ENCODE peak calls at places on chromosomes 2 and 18, in seven cellular contexts. One of them, this sample, is unnamed.

GRCh38 chr2:144377929-144378328 is 142.0 kb downstream of the ZEB2 start:
- DNase-seq in mammary epithelial cell: peak; percentile 49
- DNase-seq in left ventricle myocardium inferior: no peak
- DNase-seq in lower lobe of right lung: no peak
- DNase-seq in GM23248: peak; percentile 67
- DNase-seq in adrenal gland: no peak
- DNase-seq in heart right ventricle: no peak
- DNase-seq in this sample: no peak

GRCh38 chr2:223647258-223647952 is 45.2 kb upstream of the SCG2 start:
- DNase-seq in GM23248: peak; percentile 25
- DNase-seq in lower lobe of right lung: no peak
- DNase-seq in adrenal gland: no peak
- DNase-seq in heart right ventricle: no peak
- DNase-seq in mammary epithelial cell: no peak
- DNase-seq in left ventricle myocardium inferior: no peak
- DNase-seq in this sample: no peak

GRCh38 chr2:227472265-227473018 is 486 bp downstream of the AGFG1 start:
- DNase-seq in lower lobe of right lung: peak; percentile 72
- DNase-seq in left ventricle myocardium inferior: peak; percentile 45
- DNase-seq in GM23248: peak; percentile 63
- DNase-seq in heart right ventricle: peak; percentile 37
- DNase-seq in adrenal gland: peak; percentile 45
- DNase-seq in mammary epithelial cell: peak; percentile 34
- DNase-seq in this sample: peak; percentile 57

GRCh38 chr2:1403565-1403964 is 9.7 kb upstream of the TPO start:
- DNase-seq in heart right ventricle: no peak
- DNase-seq in left ventricle myocardium inferior: no peak
- DNase-seq in mammary epithelial cell: no peak
- DNase-seq in lower lobe of right lung: no peak
- DNase-seq in adrenal gland: no peak
- DNase-seq in GM23248: no peak
- DNase-seq in this sample: no peak

GRCh38 chr2:118130385-118130784 is 42.1 kb downstream of the INSIG2 start:
- DNase-seq in adrenal gland: no peak
- DNase-seq in lower lobe of right lung: no peak
- DNase-seq in left ventricle myocardium inferior: no peak
- DNase-seq in mammary epithelial cell: peak; percentile 52
- DNase-seq in heart right ventricle: no peak
- DNase-seq in GM23248: no peak
- DNase-seq in this sample: no peak

GRCh38 chr18:11005528-11005927 is 143.8 kb downstream of the PIEZO2 start:
- DNase-seq in left ventricle myocardium inferior: no peak
- DNase-seq in GM23248: peak; percentile 29
- DNase-seq in heart right ventricle: no peak
- DNase-seq in mammary epithelial cell: peak; percentile 5
- DNase-seq in adrenal gland: peak; percentile 84
- DNase-seq in lower lobe of right lung: no peak
- DNase-seq in this sample: peak; percentile 92

GRCh38 chr18:1499265-1499664 is 594.6 kb downstream of the ADCYAP1 start:
- DNase-seq in adrenal gland: no peak
- DNase-seq in left ventricle myocardium inferior: no peak
- DNase-seq in heart right ventricle: no peak
- DNase-seq in GM23248: no peak
- DNase-seq in mammary epithelial cell: no peak
- DNase-seq in lower lobe of right lung: no peak
- DNase-seq in this sample: no peak

GRCh38 chr18:70234667-70235459 is 29.4 kb upstream of the RTTN start:
- DNase-seq in heart right ventricle: no peak
- DNase-seq in GM23248: peak; percentile 79
- DNase-seq in mammary epithelial cell: no peak
- DNase-seq in adrenal gland: peak; percentile 19
- DNase-seq in lower lobe of right lung: no peak
- DNase-seq in left ventricle myocardium inferior: no peak
- DNase-seq in this sample: no peak

GRCh38 chr18:63131106-63131943 is 188.2 kb downstream of the BCL2 start:
- DNase-seq in lower lobe of right lung: no peak
- DNase-seq in mammary epithelial cell: peak; percentile 32
- DNase-seq in left ventricle myocardium inferior: no peak
- DNase-seq in heart right ventricle: no peak
- DNase-seq in GM23248: peak; percentile 76
- DNase-seq in adrenal gland: peak; percentile 44
- DNase-seq in this sample: peak; percentile 68

GRCh38 chr2:138818479-138818878 is 38.3 kb upstream of the NXPH2 start:
- DNase-seq in mammary epithelial cell: no peak
- DNase-seq in adrenal gland: no peak
- DNase-seq in GM23248: no peak
- DNase-seq in heart right ventricle: no peak
- DNase-seq in left ventricle myocardium inferior: no peak
- DNase-seq in lower lobe of right lung: no peak
- DNase-seq in this sample: no peak

GRCh38 chr2:240948905-240949790 is 43.0 kb downstream of the CROCC2 start:
- DNase-seq in mammary epithelial cell: no peak
- DNase-seq in lower lobe of right lung: no peak
- DNase-seq in adrenal gland: no peak
- DNase-seq in heart right ventricle: no peak
- DNase-seq in left ventricle myocardium inferior: no peak
- DNase-seq in GM23248: no peak
- DNase-seq in this sample: peak; percentile 41

GRCh38 chr2:189302274-189302948 is 122.8 kb upstream of the COL5A2 start:
- DNase-seq in heart right ventricle: no peak
- DNase-seq in GM23248: peak; percentile 42
- DNase-seq in left ventricle myocardium inferior: no peak
- DNase-seq in mammary epithelial cell: peak; percentile 78
- DNase-seq in lower lobe of right lung: no peak
- DNase-seq in adrenal gland: no peak
- DNase-seq in this sample: no peak

GRCh38 chr18:31302991-31303390 is 15.0 kb upstream of the DSG1 start:
- DNase-seq in lower lobe of right lung: no peak
- DNase-seq in adrenal gland: no peak
- DNase-seq in left ventricle myocardium inferior: no peak
- DNase-seq in heart right ventricle: no peak
- DNase-seq in GM23248: no peak
- DNase-seq in mammary epithelial cell: peak; percentile 83
- DNase-seq in this sample: no peak

DNA sequence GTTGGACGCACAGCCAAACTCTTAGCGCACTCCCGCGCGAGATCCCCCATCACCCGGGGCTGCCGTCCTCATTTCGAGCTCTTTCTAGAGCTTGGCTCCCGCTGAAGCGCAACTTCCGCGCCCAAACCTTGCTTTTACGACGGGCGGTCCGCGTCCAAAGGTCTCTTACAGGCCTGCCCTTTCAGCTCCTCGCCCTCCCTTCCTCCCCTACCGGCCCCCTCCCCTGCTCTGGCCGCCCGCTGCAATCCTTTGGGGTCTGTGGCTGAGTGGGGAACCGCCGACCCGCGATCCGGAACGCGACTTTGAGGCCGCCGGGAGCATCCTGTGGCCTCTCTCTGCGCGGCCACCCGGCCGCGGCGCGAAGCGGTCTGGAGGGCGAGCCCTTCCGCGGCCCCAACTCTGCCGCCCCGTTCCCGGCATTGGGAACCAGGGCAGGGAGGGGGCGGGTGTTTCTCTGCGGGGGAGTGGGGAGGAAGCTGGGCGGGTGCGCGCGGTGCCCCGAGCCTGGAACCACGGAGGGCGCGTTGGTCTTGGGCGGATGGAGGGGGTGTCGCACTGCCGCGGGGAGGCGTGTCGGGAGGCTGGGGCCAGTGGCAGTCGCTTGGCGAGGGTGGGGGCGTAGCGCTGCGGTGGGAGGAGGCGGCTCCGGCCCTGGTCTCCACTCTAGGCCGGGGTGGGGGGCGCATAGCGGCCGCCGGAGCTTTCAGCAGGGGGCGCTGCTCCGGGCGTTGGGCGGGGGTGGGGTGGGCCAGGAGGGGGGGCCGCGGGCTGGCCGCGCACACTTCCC is at the start of gene GDF7:
- DNase-seq in heart right ventricle: peak; percentile 34
- DNase-seq in mammary epithelial cell: no peak
- DNase-seq in lower lobe of right lung: no peak
- DNase-seq in adrenal gland: no peak
- DNase-seq in left ventricle myocardium inferior: no peak
- DNase-seq in GM23248: no peak
- DNase-seq in this sample: no peak
- H3K27ac ChIP-seq in heart right ventricle: peak within 1 kb of the TSS; percentile 46
- H3K27ac ChIP-seq in mammary epithelial cell: no peak within 1 kb of the TSS
- H3K27ac ChIP-seq in lower lobe of right lung: no peak within 1 kb of the TSS
- H3K27ac ChIP-seq in adrenal gland: no peak within 1 kb of the TSS
- H3K27ac ChIP-seq in left ventricle myocardium inferior: peak within 1 kb of the TSS; percentile 48
- H3K27ac ChIP-seq in GM23248: no peak within 1 kb of the TSS
- H3K27ac ChIP-seq in this sample: no peak within 1 kb of the TSS

GRCh38 chr2:180202591-180202990 is 195.5 kb upstream of the CWC22 start:
- DNase-seq in left ventricle myocardium inferior: no peak
- DNase-seq in GM23248: peak; percentile 22
- DNase-seq in heart right ventricle: no peak
- DNase-seq in lower lobe of right lung: no peak
- DNase-seq in mammary epithelial cell: no peak
- DNase-seq in adrenal gland: no peak
- DNase-seq in this sample: no peak
- H3K27ac ChIP-seq in left ventricle myocardium inferior: no peak overlapping the region
- H3K27ac ChIP-seq in GM23248: no peak overlapping the region
- H3K27ac ChIP-seq in heart right ventricle: no peak overlapping the region
- H3K27ac ChIP-seq in lower lobe of right lung: no peak overlapping the region
- H3K27ac ChIP-seq in mammary epithelial cell: no peak overlapping the region
- H3K27ac ChIP-seq in adrenal gland: no peak overlapping the region
- H3K27ac ChIP-seq in this sample: no peak overlapping the region

DNA sequence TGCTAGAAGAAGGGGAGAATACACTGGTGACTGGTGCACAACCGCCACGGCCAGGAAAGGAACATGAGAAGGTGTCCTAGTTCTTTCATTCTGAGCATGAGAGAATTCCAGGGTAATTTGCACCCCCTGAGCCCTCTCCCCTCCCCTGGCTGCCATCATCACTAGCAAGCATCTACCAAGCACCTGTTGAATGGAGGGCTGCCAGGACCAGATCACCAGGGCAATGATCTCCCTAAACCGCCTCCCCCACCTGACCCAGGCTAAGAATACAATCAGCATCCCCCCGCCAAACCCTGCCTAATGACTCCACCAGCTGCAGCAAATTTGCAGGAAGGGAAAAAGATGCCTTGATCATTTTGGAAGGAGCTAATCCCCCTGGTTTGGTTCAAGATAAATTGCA is 100.2 kb downstream of the STPG4 start:
- DNase-seq in left ventricle myocardium inferior: no peak
- DNase-seq in GM23248: no peak
- DNase-seq in adrenal gland: no peak
- DNase-seq in heart right ventricle: peak; percentile 3
- DNase-seq in mammary epithelial cell: no peak
- DNase-seq in lower lobe of right lung: no peak
- DNase-seq in this sample: no peak
- H3K27ac ChIP-seq in left ventricle myocardium inferior: peak overlapping the region; percentile 90
- H3K27ac ChIP-seq in GM23248: no peak overlapping the region
- H3K27ac ChIP-seq in adrenal gland: no peak overlapping the region
- H3K27ac ChIP-seq in heart right ventricle: peak overlapping the region; percentile 72
- H3K27ac ChIP-seq in mammary epithelial cell: no peak overlapping the region
- H3K27ac ChIP-seq in lower lobe of right lung: peak overlapping the region; percentile 72
- H3K27ac ChIP-seq in this sample: no peak overlapping the region

GRCh38 chr2:152544626-152545025 is 172.6 kb downstream of the PRPF40A start:
- DNase-seq in heart right ventricle: no peak
- DNase-seq in GM23248: no peak
- DNase-seq in mammary epithelial cell: no peak
- DNase-seq in adrenal gland: no peak
- DNase-seq in left ventricle myocardium inferior: no peak
- DNase-seq in lower lobe of right lung: no peak
- DNase-seq in this sample: no peak
- H3K27ac ChIP-seq in heart right ventricle: peak overlapping the region; percentile 37
- H3K27ac ChIP-seq in GM23248: no peak overlapping the region
- H3K27ac ChIP-seq in mammary epithelial cell: no peak overlapping the region
- H3K27ac ChIP-seq in adrenal gland: no peak overlapping the region
- H3K27ac ChIP-seq in left ventricle myocardium inferior: peak overlapping the region; percentile 34
- H3K27ac ChIP-seq in lower lobe of right lung: peak overlapping the region; percentile 5
- H3K27ac ChIP-seq in this sample: no peak overlapping the region

GRCh38 chr18:335741-336140 is 67.9 kb upstream of the THOC1 start:
- DNase-seq in left ventricle myocardium inferior: no peak
- DNase-seq in heart right ventricle: no peak
- DNase-seq in lower lobe of right lung: no peak
- DNase-seq in mammary epithelial cell: no peak
- DNase-seq in adrenal gland: no peak
- DNase-seq in GM23248: peak; percentile 22
- DNase-seq in this sample: no peak

GRCh38 chr18:331231-331771 is 63.5 kb upstream of the THOC1 start:
- DNase-seq in left ventricle myocardium inferior: no peak
- DNase-seq in heart right ventricle: no peak
- DNase-seq in GM23248: no peak
- DNase-seq in adrenal gland: no peak
- DNase-seq in mammary epithelial cell: peak; percentile 13
- DNase-seq in lower lobe of right lung: no peak
- DNase-seq in this sample: no peak

GRCh38 chr18:332007-332406 is 64.2 kb upstream of the THOC1 start:
- DNase-seq in GM23248: no peak
- DNase-seq in heart right ventricle: no peak
- DNase-seq in mammary epithelial cell: no peak
- DNase-seq in adrenal gland: peak; percentile 20
- DNase-seq in lower lobe of right lung: peak; percentile 69
- DNase-seq in left ventricle myocardium inferior: peak; percentile 20
- DNase-seq in this sample: no peak

GRCh38 chr18:334575-335132 is 66.8 kb upstream of the THOC1 start:
- DNase-seq in mammary epithelial cell: no peak
- DNase-seq in heart right ventricle: no peak
- DNase-seq in left ventricle myocardium inferior: no peak
- DNase-seq in adrenal gland: no peak
- DNase-seq in GM23248: no peak
- DNase-seq in lower lobe of right lung: no peak
- DNase-seq in this sample: no peak

DNA sequence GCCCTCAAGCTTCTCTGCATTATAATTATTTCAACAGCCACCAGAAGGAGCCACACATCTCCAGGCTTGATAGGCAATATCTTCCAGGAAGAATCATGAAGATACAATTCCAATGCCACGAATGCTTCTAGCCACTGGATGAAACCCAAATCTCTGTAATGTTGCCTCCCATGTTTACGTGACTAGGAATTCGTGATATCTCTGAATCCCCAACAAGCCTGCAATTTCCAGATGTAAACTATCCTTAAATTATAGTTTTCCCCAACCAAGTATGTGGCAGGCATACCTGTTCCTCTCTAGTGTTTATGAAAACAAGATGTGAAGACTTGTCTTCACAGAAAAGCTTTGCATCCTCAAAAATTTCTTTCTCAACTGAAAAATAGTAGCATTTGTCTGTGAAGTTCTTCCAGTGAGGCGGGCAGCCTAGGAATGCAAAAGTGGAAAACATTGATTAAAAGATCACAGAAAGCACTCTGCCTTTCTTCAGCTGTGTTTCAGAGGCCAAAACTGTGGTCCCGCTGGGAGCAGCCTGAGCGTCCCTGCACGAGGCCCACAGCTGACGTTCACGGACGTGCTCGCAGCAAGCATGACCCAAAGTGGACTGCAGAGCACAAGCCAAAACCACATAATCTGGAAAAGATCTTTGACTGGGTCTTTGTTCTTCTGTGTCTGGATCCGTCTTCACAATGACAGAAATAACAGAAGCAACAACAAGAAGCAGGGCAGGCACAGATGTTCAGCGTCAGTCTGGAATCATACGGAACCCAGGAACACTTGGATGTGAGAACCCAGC is 65.1 kb upstream of the THOC1 start:
- DNase-seq in left ventricle myocardium inferior: peak; percentile 65
- DNase-seq in adrenal gland: no peak
- DNase-seq in heart right ventricle: peak; percentile 48
- DNase-seq in GM23248: no peak
- DNase-seq in mammary epithelial cell: no peak
- DNase-seq in lower lobe of right lung: no peak
- DNase-seq in this sample: no peak
- H3K27ac ChIP-seq in left ventricle myocardium inferior: peak overlapping the region; percentile 55
- H3K27ac ChIP-seq in adrenal gland: no peak overlapping the region
- H3K27ac ChIP-seq in heart right ventricle: peak overlapping the region; percentile 46
- H3K27ac ChIP-seq in GM23248: no peak overlapping the region
- H3K27ac ChIP-seq in mammary epithelial cell: no peak overlapping the region
- H3K27ac ChIP-seq in lower lobe of right lung: no peak overlapping the region
- H3K27ac ChIP-seq in this sample: no peak overlapping the region

This sample was measured in SJSA1.